ENCODE peak calls at places on chromosomes 7 and 10, in six cellular contexts. One of them, this sample, is unnamed.

GRCh38 chr7:92932450-92932849 is 96.1 kb upstream of the CDK6 start:
- DNase-seq in activated T-cell treated with anti-CD3 and anti-CD28 coated beads for 1 hour: no peak
- DNase-seq in endothelial cell: no peak
- DNase-seq in brain microvascular endothelial cell: no peak
- DNase-seq in MV-4-11: no peak
- DNase-seq in AG04449: no peak
- DNase-seq in this sample: no peak

GRCh38 chr7:102814025-102814471 is 65.2 kb downstream of the FAM185A start:
- DNase-seq in activated T-cell treated with anti-CD3 and anti-CD28 coated beads for 1 hour: no peak
- DNase-seq in endothelial cell: no peak
- DNase-seq in brain microvascular endothelial cell: no peak
- DNase-seq in MV-4-11: no peak
- DNase-seq in AG04449: no peak
- DNase-seq in this sample: no peak

GRCh38 chr10:43420369-43421200 is 11.6 kb upstream of the HNRNPF start:
- DNase-seq in activated T-cell treated with anti-CD3 and anti-CD28 coated beads for 1 hour: peak; percentile 53
- DNase-seq in endothelial cell: peak; percentile 59
- DNase-seq in brain microvascular endothelial cell: peak; percentile 63
- DNase-seq in MV-4-11: peak; percentile 95
- DNase-seq in AG04449: no peak
- DNase-seq in this sample: peak; percentile 64

GRCh38 chr7:16301251-16301650 is 120.1 kb downstream of the CRPPA start:
- DNase-seq in activated T-cell treated with anti-CD3 and anti-CD28 coated beads for 1 hour: no peak
- DNase-seq in endothelial cell: no peak
- DNase-seq in brain microvascular endothelial cell: no peak
- DNase-seq in MV-4-11: no peak
- DNase-seq in AG04449: no peak
- DNase-seq in this sample: no peak

GRCh38 chr7:95619517-95619916 is 23.2 kb upstream of the PDK4 start:
- DNase-seq in activated T-cell treated with anti-CD3 and anti-CD28 coated beads for 1 hour: no peak
- DNase-seq in endothelial cell: no peak
- DNase-seq in brain microvascular endothelial cell: no peak
- DNase-seq in MV-4-11: no peak
- DNase-seq in AG04449: no peak
- DNase-seq in this sample: no peak

GRCh38 chr7:85185355-85186082 is 1.3 kb downstream of the SEMA3D start:
- DNase-seq in activated T-cell treated with anti-CD3 and anti-CD28 coated beads for 1 hour: no peak
- DNase-seq in endothelial cell: peak; percentile 48
- DNase-seq in brain microvascular endothelial cell: peak; percentile 59
- DNase-seq in MV-4-11: no peak
- DNase-seq in AG04449: no peak
- DNase-seq in this sample: no peak

GRCh38 chr10:131817866-131818509 is 82.8 kb upstream of the PPP2R2D start:
- DNase-seq in activated T-cell treated with anti-CD3 and anti-CD28 coated beads for 1 hour: no peak
- DNase-seq in endothelial cell: no peak
- DNase-seq in brain microvascular endothelial cell: no peak
- DNase-seq in MV-4-11: no peak
- DNase-seq in AG04449: no peak
- DNase-seq in this sample: no peak

GRCh38 chr10:133308431-133309110 is at the start of the genes TUBGCP2 and ZNF511:
- DNase-seq in activated T-cell treated with anti-CD3 and anti-CD28 coated beads for 1 hour: peak; percentile 82
- DNase-seq in endothelial cell: peak; percentile 81
- DNase-seq in brain microvascular endothelial cell: peak; percentile 66
- DNase-seq in MV-4-11: peak; percentile 77
- DNase-seq in AG04449: no peak
- DNase-seq in this sample: peak; percentile 84

GRCh38 chr7:40057292-40057691 is 77.1 kb downstream of the MPLKIP start:
- DNase-seq in activated T-cell treated with anti-CD3 and anti-CD28 coated beads for 1 hour: no peak
- DNase-seq in endothelial cell: no peak
- DNase-seq in brain microvascular endothelial cell: peak; percentile 7
- DNase-seq in MV-4-11: no peak
- DNase-seq in AG04449: no peak
- DNase-seq in this sample: no peak

GRCh38 chr7:41114691-41115090 is 588.2 kb downstream of the INHBA start:
- DNase-seq in activated T-cell treated with anti-CD3 and anti-CD28 coated beads for 1 hour: no peak
- DNase-seq in endothelial cell: no peak
- DNase-seq in brain microvascular endothelial cell: no peak
- DNase-seq in MV-4-11: no peak
- DNase-seq in AG04449: no peak
- DNase-seq in this sample: no peak

GRCh38 chr7:112371721-112372120 is 78.5 kb upstream of the IFRD1 start:
- DNase-seq in activated T-cell treated with anti-CD3 and anti-CD28 coated beads for 1 hour: no peak
- DNase-seq in endothelial cell: no peak
- DNase-seq in brain microvascular endothelial cell: no peak
- DNase-seq in MV-4-11: no peak
- DNase-seq in AG04449: no peak
- DNase-seq in this sample: no peak

GRCh38 chr7:47093835-47094234 is 488.1 kb downstream of the TNS3 start:
- DNase-seq in activated T-cell treated with anti-CD3 and anti-CD28 coated beads for 1 hour: no peak
- DNase-seq in endothelial cell: no peak
- DNase-seq in brain microvascular endothelial cell: no peak
- DNase-seq in MV-4-11: no peak
- DNase-seq in AG04449: no peak
- DNase-seq in this sample: no peak

GRCh38 chr7:13989138-13989943 is at the start of gene ETV1:
- DNase-seq in activated T-cell treated with anti-CD3 and anti-CD28 coated beads for 1 hour: no peak
- DNase-seq in endothelial cell: peak; percentile 83
- DNase-seq in brain microvascular endothelial cell: peak; percentile 74
- DNase-seq in MV-4-11: peak; percentile 45
- DNase-seq in AG04449: no peak
- DNase-seq in this sample: no peak

GRCh38 chr7:126856691-126857291 is 395.9 kb downstream of the GRM8 start:
- DNase-seq in activated T-cell treated with anti-CD3 and anti-CD28 coated beads for 1 hour: no peak
- DNase-seq in endothelial cell: no peak
- DNase-seq in brain microvascular endothelial cell: no peak
- DNase-seq in MV-4-11: no peak
- DNase-seq in AG04449: no peak
- DNase-seq in this sample: no peak

GRCh38 chr10:28913436-28913835 is 236.1 kb downstream of the BAMBI start:
- DNase-seq in activated T-cell treated with anti-CD3 and anti-CD28 coated beads for 1 hour: no peak
- DNase-seq in endothelial cell: no peak
- DNase-seq in brain microvascular endothelial cell: no peak
- DNase-seq in MV-4-11: no peak
- DNase-seq in AG04449: no peak
- DNase-seq in this sample: no peak

GRCh38 chr10:49465717-49466116 is 69.8 kb upstream of the DRGX start:
- DNase-seq in activated T-cell treated with anti-CD3 and anti-CD28 coated beads for 1 hour: no peak
- DNase-seq in endothelial cell: no peak
- DNase-seq in brain microvascular endothelial cell: no peak
- DNase-seq in MV-4-11: no peak
- DNase-seq in AG04449: no peak
- DNase-seq in this sample: no peak

GRCh38 chr10:101538481-101538880 is 49.6 kb downstream of the POLL start:
- DNase-seq in activated T-cell treated with anti-CD3 and anti-CD28 coated beads for 1 hour: no peak
- DNase-seq in endothelial cell: no peak
- DNase-seq in brain microvascular endothelial cell: no peak
- DNase-seq in MV-4-11: no peak
- DNase-seq in AG04449: no peak
- DNase-seq in this sample: no peak

GRCh38 chr7:13742126-13742525 is 247.3 kb downstream of the ETV1 start:
- DNase-seq in activated T-cell treated with anti-CD3 and anti-CD28 coated beads for 1 hour: no peak
- DNase-seq in endothelial cell: no peak
- DNase-seq in brain microvascular endothelial cell: peak; percentile 74
- DNase-seq in MV-4-11: no peak
- DNase-seq in AG04449: peak; percentile 44
- DNase-seq in this sample: no peak

GRCh38 chr7:1087952-1088920 is at the start of gene GPER1:
- DNase-seq in activated T-cell treated with anti-CD3 and anti-CD28 coated beads for 1 hour: no peak
- DNase-seq in endothelial cell: no peak
- DNase-seq in brain microvascular endothelial cell: no peak
- DNase-seq in MV-4-11: no peak
- DNase-seq in AG04449: no peak
- DNase-seq in this sample: no peak

GRCh38 chr10:132444877-132445351 is 47.9 kb downstream of the PWWP2B start:
- DNase-seq in activated T-cell treated with anti-CD3 and anti-CD28 coated beads for 1 hour: no peak
- DNase-seq in endothelial cell: no peak
- DNase-seq in brain microvascular endothelial cell: no peak
- DNase-seq in MV-4-11: peak; percentile 66
- DNase-seq in AG04449: no peak
- DNase-seq in this sample: no peak

GRCh38 chr7:22831602-22832001 is 9.0 kb upstream of the TOMM7 start:
- DNase-seq in activated T-cell treated with anti-CD3 and anti-CD28 coated beads for 1 hour: no peak
- DNase-seq in endothelial cell: no peak
- DNase-seq in brain microvascular endothelial cell: no peak
- DNase-seq in MV-4-11: no peak
- DNase-seq in AG04449: no peak
- DNase-seq in this sample: no peak

GRCh38 chr7:66758964-66759628 is 18.6 kb downstream of the RABGEF1 start:
- DNase-seq in activated T-cell treated with anti-CD3 and anti-CD28 coated beads for 1 hour: no peak
- DNase-seq in endothelial cell: no peak
- DNase-seq in brain microvascular endothelial cell: peak; percentile 9
- DNase-seq in MV-4-11: peak; percentile 92
- DNase-seq in AG04449: no peak
- DNase-seq in this sample: no peak

GRCh38 chr10:77494789-77495541 is 142.6 kb downstream of the KCNMA1 start:
- DNase-seq in activated T-cell treated with anti-CD3 and anti-CD28 coated beads for 1 hour: no peak
- DNase-seq in endothelial cell: no peak
- DNase-seq in brain microvascular endothelial cell: no peak
- DNase-seq in MV-4-11: no peak
- DNase-seq in AG04449: no peak
- DNase-seq in this sample: no peak

GRCh38 chr10:51860257-51860656 is 160.9 kb upstream of the CSTF2T start:
- DNase-seq in activated T-cell treated with anti-CD3 and anti-CD28 coated beads for 1 hour: no peak
- DNase-seq in endothelial cell: no peak
- DNase-seq in brain microvascular endothelial cell: peak; percentile 62
- DNase-seq in MV-4-11: peak; percentile 65
- DNase-seq in AG04449: no peak
- DNase-seq in this sample: no peak

GRCh38 chr10:89327803-89328441 is at the start of gene IFIT3:
- DNase-seq in activated T-cell treated with anti-CD3 and anti-CD28 coated beads for 1 hour: no peak
- DNase-seq in endothelial cell: peak; percentile 60
- DNase-seq in brain microvascular endothelial cell: peak; percentile 91
- DNase-seq in MV-4-11: peak; percentile 57
- DNase-seq in AG04449: peak; percentile 83
- DNase-seq in this sample: no peak

GRCh38 chr10:101014966-101015581 is 15.5 kb downstream of the LZTS2 start:
- DNase-seq in activated T-cell treated with anti-CD3 and anti-CD28 coated beads for 1 hour: no peak
- DNase-seq in endothelial cell: no peak
- DNase-seq in brain microvascular endothelial cell: peak; percentile 94
- DNase-seq in MV-4-11: peak; percentile 63
- DNase-seq in AG04449: no peak
- DNase-seq in this sample: no peak

GRCh38 chr10:14382022-14382421 is 51.3 kb upstream of the FRMD4A start:
- DNase-seq in activated T-cell treated with anti-CD3 and anti-CD28 coated beads for 1 hour: peak; percentile 11
- DNase-seq in endothelial cell: no peak
- DNase-seq in brain microvascular endothelial cell: peak; percentile 75
- DNase-seq in MV-4-11: no peak
- DNase-seq in AG04449: no peak
- DNase-seq in this sample: peak; percentile 7

GRCh38 chr10:48253970-48254657 is 20.4 kb downstream of the FRMPD2 start:
- DNase-seq in activated T-cell treated with anti-CD3 and anti-CD28 coated beads for 1 hour: no peak
- DNase-seq in endothelial cell: no peak
- DNase-seq in brain microvascular endothelial cell: peak; percentile 80
- DNase-seq in MV-4-11: no peak
- DNase-seq in AG04449: peak; percentile 60
- DNase-seq in this sample: no peak

GRCh38 chr10:15344876-15345285 is 26.2 kb downstream of the FAM171A1 start:
- DNase-seq in activated T-cell treated with anti-CD3 and anti-CD28 coated beads for 1 hour: no peak
- DNase-seq in endothelial cell: no peak
- DNase-seq in brain microvascular endothelial cell: peak; percentile 62
- DNase-seq in MV-4-11: peak; percentile 92
- DNase-seq in AG04449: no peak
- DNase-seq in this sample: no peak

This sample was measured in CD4-positive, alpha-beta T cell.